ENCODE peak calls at places on chromosome 15, in five cellular contexts. Y is esophagus squamous epithelium, V is neural crest cell, G is thoracic aorta, B is DMS153. P is an unnamed sample.

GRCh38 chr15:98667521-98668179 is 19.3 kb downstream of the IGF1R start:
- DNase-seq in V (no peak), G (no peak), B (no peak), Y (no peak), P (no peak)

GRCh38 chr15:70094690-70095311 is 2.9 kb downstream of the TLE3 start:
- DNase-seq in G (no peak), Y (no peak), B (peak), V (no peak), P (no peak)

GRCh38 chr15:78989701-78990248 is 44.9 kb upstream of the CTSH start:
- DNase-seq in Y (no peak), G (no peak), B (no peak), V (no peak), P (no peak)

GRCh38 chr15:45550436-45550835 is 27.9 kb upstream of the SLC30A4 start:
- DNase-seq in V (no peak), Y (no peak), B (no peak), G (no peak), P (no peak)

GRCh38 chr15:59256538-59256937 is 49.9 kb downstream of the LDHAL6B start:
- DNase-seq in V (no peak), Y (no peak), B (no peak), G (no peak), P (no peak)

GRCh38 chr15:40291088-40291574 is 8.3 kb upstream of the ANKRD63 start:
- DNase-seq in B (no peak), G (no peak), V (peak), Y (no peak), P (peak)

GRCh38 chr15:25246641-25247417 is 192.0 kb downstream of the UBE3A start:
- DNase-seq in Y (no peak), V (no peak), B (no peak), G (no peak), P (no peak)

GRCh38 chr15:59165726-59166125 is 40.9 kb upstream of the LDHAL6B start:
- DNase-seq in V (no peak), Y (no peak), G (no peak), B (peak), P (no peak)

GRCh38 chr15:65981837-65982696 is 112.8 kb downstream of the RAB11A start:
- DNase-seq in V (peak), B (peak), Y (no peak), G (no peak), P (peak)

GRCh38 chr15:46766021-46766420 is 951.3 kb upstream of the SEMA6D start:
- DNase-seq in V (no peak), Y (no peak), G (no peak), B (no peak), P (no peak)

GRCh38 chr15:96343529-96344072 is 13.1 kb downstream of the NR2F2 start:
- DNase-seq in G (no peak), B (no peak), V (no peak), Y (no peak), P (no peak)

GRCh38 chr15:78944202-78944625 is 632 bp downstream of the CTSH start:
- DNase-seq in Y (no peak), G (no peak), B (no peak), V (no peak), P (no peak)

GRCh38 chr15:85667491-85668424 is 127.0 kb downstream of the KLHL25 start:
- DNase-seq in G (peak), Y (no peak), B (peak), V (no peak), P (no peak)

GRCh38 chr15:57218826-57219576 is 157.3 kb upstream of the CGNL1 start:
- DNase-seq in V (peak), B (peak), Y (no peak), G (no peak), P (peak)

GRCh38 chr15:81235781-81236507 is 39.3 kb downstream of the IL16 start:
- DNase-seq in B (no peak), V (no peak), G (no peak), Y (no peak), P (no peak)

GRCh38 chr15:60840703-60841411 is 361.9 kb upstream of the ICE2 start:
- DNase-seq in B (no peak), V (no peak), Y (no peak), G (no peak), P (no peak)

GRCh38 chr15:41605566-41605965 is 46.6 kb downstream of the TYRO3 start:
- DNase-seq in G (no peak), Y (no peak), V (no peak), B (no peak), P (no peak)

GRCh38 chr15:51325167-51325566 is 13.2 kb downstream of the CYP19A1 start:
- DNase-seq in V (no peak), G (no peak), B (no peak), Y (no peak), P (no peak)

GRCh38 chr15:100373037-100373896 is 31.5 kb upstream of the ADAMTS17 start:
- DNase-seq in B (no peak), Y (no peak), G (no peak), V (no peak), P (no peak)

GRCh38 chr15:82624008-82624407 is 23.2 kb downstream of the CPEB1 start:
- DNase-seq in Y (no peak), B (no peak), G (no peak), V (no peak), P (no peak)

GRCh38 chr15:98025237-98025636 is 64.7 kb downstream of the ARRDC4 start:
- DNase-seq in B (no peak), Y (no peak), G (no peak), V (no peak), P (no peak)

GRCh38 chr15:38367476-38367875 is 86.5 kb upstream of the FAM98B start:
- DNase-seq in B (no peak), Y (no peak), V (no peak), G (no peak), P (no peak)

GRCh38 chr15:94352940-94353820 is 121.8 kb downstream of the MCTP2 start:
- DNase-seq in B (no peak), V (no peak), G (no peak), Y (no peak), P (no peak)

GRCh38 chr15:81858586-81858985 is 187.2 kb downstream of the MEX3B start:
- DNase-seq in G (no peak), Y (no peak), V (no peak), B (no peak), P (no peak)

GRCh38 chr15:24772709-24773373 is 97.3 kb downstream of the NPAP1 start:
- DNase-seq in Y (no peak), B (no peak), G (no peak), V (peak), P (peak)

GRCh38 chr15:52121006-52121405 is 8.4 kb upstream of the BCL2L10 start:
- DNase-seq in Y (no peak), V (no peak), G (no peak), B (no peak), P (no peak)

GRCh38 chr15:74144153-74144775 is 13.9 kb downstream of the ISLR2 start:
- DNase-seq in B (no peak), V (no peak), G (no peak), Y (no peak), P (no peak)

GRCh38 chr15:78859971-78860733 is 12.5 kb upstream of the MORF4L1 start:
- DNase-seq in G (peak), V (peak), Y (no peak), B (peak), P (peak)

GRCh38 chr15:36106640-36107335 is 472.6 kb upstream of the CDIN1 start:
- DNase-seq in V (no peak), Y (no peak), G (no peak), B (no peak), P (no peak)

GRCh38 chr15:99744142-99744541 is 10.9 kb upstream of the LYSMD4 start:
- DNase-seq in V (no peak), Y (no peak), B (no peak), G (no peak), P (no peak)

GRCh38 chr15:74130849-74131617 is 647 bp downstream of the ISLR2 start:
- DNase-seq in V (no peak), B (no peak), Y (no peak), G (no peak), P (no peak)